ENCODE peak calls at places on chromosomes 12 and 14, in six cellular contexts. N, J, M, U, E and Z are unnamed samples.
A peak's percentile ranks its signal among the peaks of the same experiment; 100 is the strongest.

GRCh38 chr12:2841056-2841455 is 6.2 kb upstream of the NRIP2 start:
- DNase-seq in E (no peak), M (no peak), N (no peak), J (no peak), U (no peak), Z (no peak)

GRCh38 chr12:21444193-21445146 is 7.0 kb downstream of the PYROXD1 start:
- DNase-seq in N (no peak), M (no peak), J (no peak), E (no peak), U (no peak), Z (no peak)

GRCh38 chr14:81245771-81246170 is 25.0 kb upstream of the GTF2A1 start:
- DNase-seq in M (no peak), U (no peak), E (no peak), J (no peak), N (no peak), Z (no peak)

GRCh38 chr14:102171173-102172020 is 31.7 kb downstream of the WDR20 start:
- DNase-seq in U (peak; percentile 25), E (no peak), N (no peak), J (peak; percentile 40), M (no peak), Z (no peak)

GRCh38 chr14:67490201-67490600 is 1.7 kb upstream of the TMEM229B start:
- DNase-seq in M (no peak), N (no peak), E (no peak), U (no peak), J (no peak), Z (no peak)

GRCh38 chr12:95545731-95546490 is 5.4 kb downstream of the USP44 start:
- DNase-seq in M (peak; percentile 48), N (no peak), E (peak; percentile 7), J (no peak), U (no peak), Z (no peak)

GRCh38 chr12:127106723-127107122 is 1160.2 kb upstream of the TMEM132C start:
- DNase-seq in N (no peak), E (no peak), U (no peak), J (no peak), M (no peak), Z (no peak)

GRCh38 chr12:96399081-96399918 is 939 bp downstream of the CDK17 start:
- DNase-seq in M (peak; percentile 68), J (peak; percentile 77), N (no peak), U (peak; percentile 72), E (peak; percentile 54), Z (peak; percentile 52)

GRCh38 chr12:91506461-91506860 is 323.8 kb upstream of the DCN start:
- DNase-seq in N (no peak), M (no peak), E (no peak), U (no peak), J (no peak), Z (no peak)

GRCh38 chr12:100375023-100375737 is 18.3 kb downstream of the SLC17A8 start:
- DNase-seq in U (peak; percentile 16), M (no peak), N (no peak), J (no peak), E (no peak), Z (no peak)

GRCh38 chr14:99467338-99468075 is 13.2 kb downstream of the SETD3 start:
- DNase-seq in N (no peak), E (no peak), M (no peak), U (no peak), J (no peak), Z (no peak)

GRCh38 chr12:30796508-30796780 is 41.7 kb upstream of the CAPRIN2 start:
- DNase-seq in N (no peak), J (no peak), E (no peak), U (peak; percentile 67), M (peak; percentile 66), Z (peak; percentile 81)

GRCh38 chr12:93183940-93184663 is 193.6 kb upstream of the NUDT4 start:
- DNase-seq in U (no peak), N (no peak), M (no peak), E (no peak), J (peak; percentile 43), Z (no peak)

GRCh38 chr12:15708396-15709070 is 80.7 kb downstream of the EPS8 start:
- DNase-seq in J (no peak), U (no peak), E (no peak), N (no peak), M (no peak), Z (no peak)

GRCh38 chr12:65536876-65537661 is 258.6 kb downstream of the MSRB3 start:
- DNase-seq in N (no peak), E (no peak), U (peak; percentile 100), M (no peak), J (peak; percentile 100), Z (no peak)

GRCh38 chr14:80587096-80587724 is 354.3 kb downstream of the CEP128 start:
- DNase-seq in U (peak; percentile 48), M (no peak), J (peak; percentile 49), N (no peak), E (no peak), Z (no peak)

GRCh38 chr12:21169878-21170472 is 39.0 kb downstream of the SLCO1B1 start:
- DNase-seq in U (peak; percentile 25), J (peak; percentile 49), N (peak; percentile 73), M (peak; percentile 74), E (peak; percentile 8), Z (peak; percentile 87)

GRCh38 chr14:23112359-23113178 is 6.5 kb downstream of the CEBPE start:
- DNase-seq in N (no peak), J (no peak), M (no peak), U (no peak), E (no peak), Z (no peak)

GRCh38 chr14:69650948-69651369 is 39.6 kb downstream of the SUSD6 start:
- DNase-seq in U (no peak), M (no peak), E (no peak), J (no peak), N (no peak), Z (no peak)

GRCh38 chr12:46674818-46675217 is 151.0 kb downstream of the SLC38A4 start:
- DNase-seq in M (no peak), U (no peak), N (no peak), J (no peak), E (no peak), Z (no peak)

GRCh38 chr12:26226629-26227375 is 31.4 kb downstream of the SSPN start:
- DNase-seq in N (peak; percentile 10), J (peak; percentile 48), M (peak; percentile 52), U (no peak), E (peak; percentile 67), Z (peak; percentile 76)

GRCh38 chr12:93127107-93127560 is 198.0 kb upstream of the EEA1 start:
- DNase-seq in E (peak; percentile 68), M (no peak), J (no peak), N (no peak), U (no peak), Z (no peak)

GRCh38 chr12:88339254-88339949 is 197.3 kb downstream of the TMTC3 start:
- DNase-seq in J (peak; percentile 72), M (no peak), E (no peak), U (peak; percentile 85), N (no peak), Z (no peak)

GRCh38 chr14:101705733-101706508 is 55.6 kb upstream of the PPP2R5C start:
- DNase-seq in U (no peak), J (peak; percentile 30), E (peak; percentile 76), M (peak; percentile 37), N (no peak), Z (peak; percentile 77)

GRCh38 chr12:57342207-57342691 is 88.6 kb downstream of the R3HDM2 start:
- DNase-seq in M (peak; percentile 27), U (peak; percentile 54), J (peak; percentile 65), N (peak; percentile 21), E (peak; percentile 19), Z (peak; percentile 65)

GRCh38 chr14:55430024-55430690 is 10.3 kb downstream of the TBPL2 start:
- DNase-seq in J (peak; percentile 79), M (no peak), E (peak; percentile 36), U (peak; percentile 86), N (no peak), Z (no peak)

GRCh38 chr12:93570552-93571359 is 1.7 kb upstream of the SOCS2 start:
- DNase-seq in E (peak; percentile 95), N (no peak), M (peak; percentile 90), U (peak; percentile 92), J (peak; percentile 94), Z (peak; percentile 95)

GRCh38 chr12:14322403-14322802 is 43.1 kb upstream of the ATF7IP start:
- DNase-seq in U (peak; percentile 70), N (no peak), E (peak; percentile 11), M (no peak), J (no peak), Z (no peak)

DNA sequence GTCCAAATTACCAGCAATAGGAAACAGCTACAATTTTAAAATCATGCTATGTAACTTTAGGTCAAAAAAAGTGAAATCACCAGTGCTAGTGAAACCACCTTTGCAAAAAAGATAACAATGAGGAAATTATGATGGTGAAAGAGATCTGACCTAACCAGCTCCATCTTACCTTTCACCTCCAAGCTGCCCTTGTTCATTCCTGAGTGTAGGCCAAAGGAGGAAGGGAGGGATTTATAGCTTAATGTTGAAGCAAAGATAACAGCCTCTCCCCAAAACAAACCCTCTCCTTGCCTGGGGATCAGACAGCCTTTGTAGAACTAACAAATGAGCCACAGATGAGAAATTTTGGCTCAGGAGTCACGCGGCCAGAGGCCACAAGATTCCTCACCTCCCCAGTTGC is 83.1 kb upstream of the EIF5 start:
- DNase-seq in E (no peak), M (no peak), U (no peak), J (no peak), N (no peak), Z (no peak)
- H4K91ac ChIP-seq in E (no peak overlapping the region), M (no peak overlapping the region), U (no peak overlapping the region), J (no peak overlapping the region), N (no peak overlapping the region), Z (no peak overlapping the region)

GRCh38 chr12:11724888-11725310 is 75.4 kb downstream of the ETV6 start:
- DNase-seq in N (no peak), M (no peak), E (no peak), U (peak; percentile 56), J (peak; percentile 52), Z (no peak)
- H4K91ac ChIP-seq in N (no peak overlapping the region), M (no peak overlapping the region), E (no peak overlapping the region), U (no peak overlapping the region), J (no peak overlapping the region), Z (no peak overlapping the region)

GRCh38 chr14:58824796-58825195 is 187.0 kb downstream of the DACT1 start:
- DNase-seq in J (no peak), M (no peak), E (peak; percentile 37), U (no peak), N (no peak), Z (no peak)
- H4K91ac ChIP-seq in J (no peak overlapping the region), M (no peak overlapping the region), E (no peak overlapping the region), U (no peak overlapping the region), N (no peak overlapping the region), Z (no peak overlapping the region)

GRCh38 chr14:71658261-71658860 is 273.9 kb upstream of the RGS6 start:
- DNase-seq in N (no peak), M (no peak), U (no peak), E (no peak), J (no peak), Z (no peak)
- H4K91ac ChIP-seq in N (no peak overlapping the region), M (no peak overlapping the region), U (no peak overlapping the region), E (no peak overlapping the region), J (no peak overlapping the region), Z (no peak overlapping the region)

DNA sequence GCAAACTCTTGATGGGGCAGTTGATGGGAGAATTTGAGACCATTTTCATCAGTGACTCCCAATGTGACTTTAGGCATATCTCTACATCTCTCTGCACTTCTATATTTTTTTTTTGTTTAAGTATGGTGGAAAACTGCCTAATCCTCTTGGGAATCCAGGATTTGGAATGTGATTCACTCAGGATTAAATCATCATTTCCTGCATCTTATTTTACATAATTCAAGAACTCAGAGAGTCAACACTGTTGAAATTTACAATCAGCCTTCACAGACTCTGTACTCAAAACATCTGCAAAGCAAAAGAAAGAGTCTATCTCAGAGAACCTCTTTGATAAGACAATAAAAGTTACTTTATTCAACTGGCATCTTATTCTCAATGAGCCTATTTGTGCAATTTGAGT is 260.7 kb upstream of the NOS1 start:
- DNase-seq in U (no peak), E (no peak), J (no peak), M (no peak), N (no peak), Z (no peak)
- H4K91ac ChIP-seq in U (no peak overlapping the region), E (no peak overlapping the region), J (no peak overlapping the region), M (no peak overlapping the region), N (no peak overlapping the region), Z (no peak overlapping the region)